ENCODE peak calls at places on chromosomes 6 and 20, in ten cellular contexts. Y is H9, D is GM20000, I is PC-9, S is GM23338, J is fibroblast of pulmonary artery, Q is fibroblast of lung, T is tibial artery, C is GM06990, G is sigmoid colon. U is an unnamed sample.

GRCh38 chr6:63923139-63923739 is 287.6 kb downstream of the PHF3 start:
- DNase-seq in Y (no peak), D (peak), I (no peak), S (peak), J (peak), Q (peak), T (no peak), C (no peak), G (no peak), U (no peak)

GRCh38 chr6:4885534-4885933 is 109.3 kb downstream of the CDYL start:
- DNase-seq in Y (no peak), D (no peak), I (no peak), S (no peak), J (no peak), Q (no peak), T (no peak), C (no peak), G (no peak), U (no peak)

GRCh38 chr6:155628315-155628714 is 172.7 kb upstream of the NOX3 start:
- DNase-seq in Y (no peak), D (peak), I (no peak), S (no peak), J (no peak), Q (no peak), T (no peak), C (peak), G (no peak), U (no peak)

GRCh38 chr20:57708694-57709673 is 831 bp downstream of the PMEPA1 start:
- DNase-seq in Y (no peak), D (no peak), I (no peak), S (no peak), J (peak), Q (no peak), T (no peak), C (no peak), G (peak), U (no peak)

GRCh38 chr6:47267301-47267700 is 42.4 kb downstream of the TNFRSF21 start:
- DNase-seq in Y (no peak), D (no peak), I (peak), S (no peak), J (no peak), Q (peak), T (no peak), C (no peak), G (no peak), U (no peak)

GRCh38 chr6:89950879-89951391 is 56.7 kb downstream of the GJA10 start:
- DNase-seq in Y (no peak), D (no peak), I (no peak), S (no peak), J (peak), Q (peak), T (no peak), C (no peak), G (no peak), U (no peak)

GRCh38 chr6:148608211-148608951 is 138.4 kb upstream of the UST start:
- DNase-seq in Y (no peak), D (no peak), I (no peak), S (peak), J (peak), Q (no peak), T (no peak), C (no peak), G (no peak), U (no peak)

GRCh38 chr6:164021589-164022290 is 607.2 kb downstream of the QKI start:
- DNase-seq in Y (no peak), D (no peak), I (no peak), S (peak), J (peak), Q (no peak), T (no peak), C (no peak), G (no peak), U (no peak)

GRCh38 chr6:159616456-159616855 is 76.6 kb downstream of the SOD2 start:
- DNase-seq in Y (no peak), D (no peak), I (no peak), S (no peak), J (no peak), Q (no peak), T (no peak), C (no peak), G (no peak), U (no peak)

GRCh38 chr6:107489636-107490567 is at the start of gene SOBP:
- DNase-seq in Y (peak), D (peak), I (no peak), S (peak), J (peak), Q (no peak), T (peak), C (peak), G (peak), U (no peak)

GRCh38 chr6:131682427-131682826 is 18.8 kb downstream of the OR2A4 start:
- DNase-seq in Y (no peak), D (no peak), I (no peak), S (no peak), J (no peak), Q (peak), T (no peak), C (no peak), G (no peak), U (no peak)

GRCh38 chr20:58219342-58219700 is 9.1 kb downstream of the ANKRD60 start:
- DNase-seq in Y (no peak), D (no peak), I (peak), S (no peak), J (peak), Q (peak), T (peak), C (no peak), G (peak), U (no peak)

GRCh38 chr20:53707341-53708102 is 113.9 kb upstream of the ZNF217 start:
- DNase-seq in Y (no peak), D (no peak), I (no peak), S (peak), J (no peak), Q (peak), T (no peak), C (peak), G (no peak), U (no peak)

GRCh38 chr6:82862543-82862942 is 203.1 kb downstream of the UBE3D start:
- DNase-seq in Y (no peak), D (no peak), I (peak), S (no peak), J (peak), Q (peak), T (no peak), C (no peak), G (no peak), U (no peak)

GRCh38 chr20:38200646-38201045 is 35.6 kb upstream of the TGM2 start:
- DNase-seq in Y (no peak), D (no peak), I (no peak), S (no peak), J (no peak), Q (no peak), T (no peak), C (no peak), G (peak), U (peak)

GRCh38 chr6:69064226-69064625 is 429.1 kb downstream of the ADGRB3 start:
- DNase-seq in Y (no peak), D (no peak), I (no peak), S (no peak), J (no peak), Q (no peak), T (no peak), C (no peak), G (no peak), U (no peak)

GRCh38 chr6:2103644-2104523 is 141.5 kb downstream of the GMDS start:
- DNase-seq in Y (no peak), D (peak), I (peak), S (no peak), J (peak), Q (peak), T (peak), C (no peak), G (no peak), U (no peak)

GRCh38 chr6:4812068-4812467 is 35.9 kb downstream of the CDYL start:
- DNase-seq in Y (no peak), D (no peak), I (no peak), S (no peak), J (peak), Q (peak), T (no peak), C (no peak), G (no peak), U (no peak)

DNA sequence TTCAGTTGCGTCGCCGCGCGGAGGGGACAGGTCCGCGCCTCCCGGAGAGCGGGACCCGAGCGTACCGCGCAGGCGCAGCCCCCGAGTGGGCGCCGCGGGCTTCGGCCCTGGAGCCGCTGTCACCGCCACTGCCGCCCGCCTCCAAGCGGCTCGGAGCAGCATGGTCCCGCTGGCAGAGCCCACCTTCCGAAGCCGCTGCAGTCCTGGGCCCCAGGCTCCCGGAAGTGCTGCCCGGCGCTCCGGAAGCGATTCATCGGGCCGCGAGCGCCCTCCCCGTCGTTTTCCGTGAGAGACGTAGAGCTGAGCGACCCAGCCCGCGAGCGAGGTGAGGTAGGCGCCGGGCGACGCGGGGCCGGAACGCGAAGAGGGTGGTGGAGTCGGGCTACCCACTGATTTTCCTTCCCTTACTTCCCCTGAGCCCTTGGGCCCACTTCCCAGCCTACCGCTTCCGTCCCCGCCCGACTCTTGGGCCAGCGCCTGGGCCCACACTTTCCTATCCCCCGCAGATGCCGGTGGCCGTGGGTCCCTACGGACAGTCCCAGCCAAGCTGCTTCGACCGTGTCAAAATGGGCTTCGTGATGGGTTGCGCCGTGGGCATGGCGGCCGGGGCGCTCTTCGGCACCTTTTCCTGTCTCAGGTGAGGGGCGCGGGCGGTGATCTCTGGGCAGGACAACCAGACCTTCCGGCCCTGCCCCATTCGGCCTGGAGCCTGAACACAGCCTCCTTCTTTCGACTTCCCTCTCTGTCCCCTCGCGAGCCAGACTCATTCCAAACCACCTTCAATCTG is at the start of the genes NFS1 and ROMO1:
- DNase-seq in Y (peak), D (peak), I (peak), S (peak), J (peak), Q (peak), T (peak), C (peak), G (peak), U (peak)
- TF ChIP-seq CTCF in Y (peak), D (no peak), I (no peak), S (peak), J (no peak), Q (peak), T (peak), C (peak), G (no peak), U (peak)

GRCh38 chr6:40713002-40713719 is 126.0 kb upstream of the LRFN2 start:
- DNase-seq in Y (no peak), D (no peak), I (no peak), S (peak), J (no peak), Q (no peak), T (no peak), C (no peak), G (no peak), U (no peak)
- TF ChIP-seq CTCF in Y (peak), D (no peak), I (no peak), S (peak), J (no peak), Q (peak), T (no peak), C (no peak), G (no peak), U (peak)

GRCh38 chr6:126312013-126312665 is 27.8 kb upstream of the CENPW start:
- DNase-seq in Y (peak), D (peak), I (no peak), S (peak), J (peak), Q (peak), T (no peak), C (no peak), G (no peak), U (no peak)
- TF ChIP-seq CTCF in Y (peak), D (no peak), I (peak), S (peak), J (peak), Q (no peak), T (no peak), C (peak), G (no peak), U (peak)

GRCh38 chr6:122476131-122476530 is 4.5 kb upstream of the SERINC1 start:
- DNase-seq in Y (no peak), D (no peak), I (no peak), S (peak), J (peak), Q (peak), T (no peak), C (no peak), G (no peak), U (no peak)
- TF ChIP-seq CTCF in Y (peak), D (no peak), I (peak), S (no peak), J (peak), Q (no peak), T (peak), C (peak), G (peak), U (peak)

GRCh38 chr6:45613678-45614077 is 235.9 kb upstream of the SUPT3H start:
- DNase-seq in Y (no peak), D (no peak), I (no peak), S (no peak), J (peak), Q (no peak), T (no peak), C (no peak), G (peak), U (no peak)
- TF ChIP-seq CTCF in Y (no peak), D (no peak), I (no peak), S (no peak), J (peak), Q (peak), T (no peak), C (no peak), G (no peak), U (no peak)

GRCh38 chr6:72522735-72523141 is 99.1 kb upstream of the KCNQ5 start:
- DNase-seq in Y (peak), D (peak), I (no peak), S (peak), J (no peak), Q (no peak), T (no peak), C (peak), G (no peak), U (no peak)
- TF ChIP-seq CTCF in Y (peak), D (no peak), I (no peak), S (peak), J (no peak), Q (no peak), T (no peak), C (peak), G (no peak), U (no peak)

DNA sequence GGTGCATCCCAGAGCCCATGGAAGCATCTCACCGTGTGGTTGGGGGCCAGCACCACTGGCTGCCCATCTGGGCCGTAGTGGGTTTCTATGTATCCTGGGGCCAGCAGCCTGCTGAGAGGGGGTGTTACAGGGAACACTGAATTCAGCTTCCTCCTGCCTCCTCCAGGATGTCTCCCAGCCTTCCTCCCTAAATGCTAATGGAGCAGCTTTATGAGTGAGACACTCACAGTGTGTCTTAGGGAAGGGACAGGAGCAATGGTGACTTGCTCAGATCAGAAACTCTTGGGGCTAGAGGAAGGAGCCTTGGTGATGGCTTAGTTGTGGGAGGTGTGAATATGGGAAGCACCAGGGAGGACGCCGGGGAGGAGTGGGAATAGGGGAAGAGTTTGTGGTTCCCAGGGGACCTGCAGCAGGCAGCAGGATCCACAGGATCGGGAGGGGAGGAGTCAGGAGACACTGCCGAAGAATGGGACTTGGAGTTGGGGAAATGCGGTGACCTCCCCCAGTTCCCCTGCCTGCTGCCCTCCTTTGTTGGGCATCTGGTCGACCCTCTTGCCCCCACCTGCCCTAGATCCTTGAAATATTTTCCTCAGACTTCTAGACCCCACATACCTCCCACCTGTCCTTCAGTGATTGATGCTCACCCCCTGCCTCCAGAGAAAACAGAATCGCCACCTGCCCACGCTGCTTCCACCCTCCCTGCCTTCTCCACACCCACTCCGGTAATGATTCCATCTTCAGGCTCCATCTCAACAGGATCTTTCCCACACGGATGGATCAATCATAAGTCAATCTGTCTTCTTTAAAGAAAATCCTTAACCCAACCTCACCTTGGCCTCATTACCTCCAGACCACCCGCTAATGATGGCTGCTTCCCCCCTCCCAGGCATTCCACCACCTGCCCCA is 6.6 kb downstream of the ADAM33 start:
- DNase-seq in Y (no peak), D (no peak), I (no peak), S (no peak), J (no peak), Q (no peak), T (no peak), C (no peak), G (no peak), U (no peak)
- TF ChIP-seq CTCF in Y (no peak), D (no peak), I (no peak), S (no peak), J (no peak), Q (no peak), T (no peak), C (no peak), G (no peak), U (no peak)

GRCh38 chr6:118080547-118080946 is 173.5 kb downstream of the SLC35F1 start:
- DNase-seq in Y (no peak), D (no peak), I (no peak), S (peak), J (no peak), Q (no peak), T (no peak), C (no peak), G (no peak), U (no peak)
- TF ChIP-seq CTCF in Y (peak), D (no peak), I (no peak), S (peak), J (no peak), Q (no peak), T (no peak), C (peak), G (no peak), U (peak)

DNA sequence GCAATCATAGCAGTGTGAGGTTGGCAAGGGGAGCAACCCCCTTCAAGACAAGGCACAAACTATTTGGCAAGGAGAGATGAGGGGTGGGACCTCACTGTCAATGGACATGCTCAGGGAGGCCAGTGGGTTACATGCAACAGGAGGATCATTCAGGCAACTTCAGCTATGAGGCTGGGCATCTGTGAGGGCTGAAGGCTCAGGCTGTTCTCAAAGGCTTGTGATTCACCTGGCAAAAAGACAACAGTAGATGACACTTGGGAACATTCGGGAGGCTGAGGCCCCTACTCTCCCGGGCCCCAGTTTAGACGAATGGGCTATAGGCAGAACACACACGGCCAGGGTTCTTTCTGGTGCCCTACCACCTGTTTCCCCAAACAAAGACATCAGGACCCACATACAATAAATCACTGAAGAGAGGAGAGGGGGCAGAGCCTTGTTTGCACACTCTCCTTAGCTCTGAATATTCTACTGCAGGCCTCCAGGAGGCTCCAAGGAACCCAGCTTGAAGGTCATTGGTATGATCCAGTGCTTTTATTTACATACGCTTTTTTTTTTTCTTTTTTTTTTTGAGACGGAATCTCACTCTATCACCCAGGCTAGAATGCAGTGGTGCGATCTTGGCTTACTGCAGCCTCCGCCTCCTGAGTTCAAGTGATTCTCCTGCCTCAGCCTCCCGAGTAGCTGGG is 7.9 kb downstream of the TUBB start:
- DNase-seq in Y (no peak), D (no peak), I (no peak), S (no peak), J (peak), Q (peak), T (no peak), C (no peak), G (no peak), U (no peak)
- TF ChIP-seq CTCF in Y (no peak), D (no peak), I (no peak), S (no peak), J (peak), Q (peak), T (no peak), C (no peak), G (no peak), U (peak)

GRCh38 chr6:22788038-22788437 is 218.7 kb downstream of the HDGFL1 start:
- DNase-seq in Y (no peak), D (no peak), I (no peak), S (no peak), J (no peak), Q (no peak), T (no peak), C (no peak), G (no peak), U (no peak)
- TF ChIP-seq CTCF in Y (no peak), D (no peak), I (no peak), S (no peak), J (no peak), Q (no peak), T (no peak), C (no peak), G (no peak), U (no peak)

U was measured in chondrocyte.